ENCODE peak calls at places on chromosomes 1 and 21, in four cellular contexts. U is cardiac fibroblast; K is GM12864; R is CD8-positive, alpha-beta T cell. N is an unnamed sample.

GRCh38 chr1:970242-970972 is 4.1 kb downstream of the PLEKHN1 start:
- DNase-seq in R (no peak), K (no peak), U (no peak), N (no peak)

GRCh38 chr21:25297117-25297516 is 310.2 kb downstream of the MRPL39 start:
- DNase-seq in U (no peak), R (no peak), K (no peak), N (no peak)

GRCh38 chr1:46535063-46535462 is 16.4 kb downstream of the KNCN start:
- DNase-seq in K (no peak), U (no peak), R (no peak), N (no peak)

GRCh38 chr1:22262583-22262982 is 119.7 kb upstream of the WNT4 start:
- DNase-seq in K (no peak), R (no peak), U (no peak), N (no peak)

GRCh38 chr21:41374177-41374712 is 12.4 kb downstream of the MX2 start:
- DNase-seq in U (no peak), K (no peak), R (no peak), N (no peak)

GRCh38 chr1:22352896-22353295 is 98.8 kb upstream of the ZBTB40 start:
- DNase-seq in U (no peak), R (no peak), K (no peak), N (no peak)

GRCh38 chr1:151729966-151730291 is 8.6 kb downstream of the RIIAD1 start:
- DNase-seq in K (no peak), R (no peak), U (no peak), N (no peak)

GRCh38 chr1:43536864-43537358 is 6.2 kb downstream of the PTPRF start:
- DNase-seq in R (no peak), K (no peak), U (no peak), N (no peak)

GRCh38 chr1:235557495-235557894 is 53.2 kb upstream of the B3GALNT2 start:
- DNase-seq in R (no peak), U (no peak), K (no peak), N (no peak)

GRCh38 chr1:218330043-218330623 is 15.0 kb upstream of the TGFB2 start:
- DNase-seq in K (no peak), U (peak; percentile 68), R (no peak), N (no peak)

GRCh38 chr1:25430073-25430665 is 528 bp upstream of the MACO1 start:
- DNase-seq in R (peak; percentile 85), K (peak; percentile 37), U (peak; percentile 80), N (peak; percentile 46)

GRCh38 chr1:53071915-53072314 is 9.9 kb downstream of the PODN start:
- DNase-seq in R (no peak), K (no peak), U (no peak), N (no peak)

GRCh38 chr1:202046748-202047708 is 36.6 kb downstream of the ELF3 start:
- DNase-seq in R (no peak), K (no peak), U (no peak), N (no peak)

GRCh38 chr1:30525980-30526651 is 197.3 kb downstream of the MATN1 start:
- DNase-seq in U (peak; percentile 50), R (no peak), K (no peak), N (peak; percentile 43)

GRCh38 chr1:6054596-6054995 is 8.9 kb downstream of the KCNAB2 start:
- DNase-seq in U (no peak), K (no peak), R (no peak), N (no peak)

GRCh38 chr1:6053206-6053546 is 7.5 kb downstream of the KCNAB2 start:
- DNase-seq in U (no peak), R (no peak), K (no peak), N (no peak)

GRCh38 chr1:6051423-6051822 is 5.7 kb downstream of the KCNAB2 start:
- DNase-seq in K (no peak), R (no peak), U (no peak), N (no peak)

GRCh38 chr1:6049419-6049818 is 3.7 kb downstream of the KCNAB2 start:
- DNase-seq in U (no peak), R (no peak), K (no peak), N (no peak)

GRCh38 chr1:6052543-6053205 is 7.0 kb downstream of the KCNAB2 start:
- DNase-seq in K (no peak), U (peak; percentile 72), R (peak; percentile 57), N (peak; percentile 30)
- H3K4me3 ChIP-seq in K (no peak overlapping the region), U (no peak overlapping the region), R (no peak overlapping the region), N (no peak overlapping the region)

GRCh38 chr1:156495401-156496140 is 5.0 kb downstream of the MEF2D start:
- DNase-seq in R (no peak), K (no peak), U (no peak), N (no peak)
- H3K4me3 ChIP-seq in R (no peak overlapping the region), K (peak overlapping the region; percentile 89), U (no peak overlapping the region), N (no peak overlapping the region)

GRCh38 chr1:199042193-199042592 is 403.4 kb downstream of the PTPRC start:
- DNase-seq in R (no peak), U (no peak), K (no peak), N (no peak)

GRCh38 chr1:199040076-199040475 is 401.2 kb downstream of the PTPRC start:
- DNase-seq in U (no peak), R (no peak), K (no peak), N (no peak)

GRCh38 chr1:199044191-199044590 is 405.4 kb downstream of the PTPRC start:
- DNase-seq in R (no peak), U (no peak), K (no peak), N (no peak)

GRCh38 chr1:199040499-199040898 is 401.7 kb downstream of the PTPRC start:
- DNase-seq in K (no peak), U (no peak), R (no peak), N (no peak)

GRCh38 chr1:199041173-199041914 is 402.5 kb downstream of the PTPRC start:
- DNase-seq in K (peak; percentile 82), U (peak; percentile 24), R (no peak), N (no peak)
- H3K4me3 ChIP-seq in K (no peak overlapping the region), U (no peak overlapping the region), R (peak overlapping the region; percentile 13), N (no peak overlapping the region)

GRCh38 chr21:33228455-33228854 is 1.3 kb upstream of the IFNAR2 start:
- DNase-seq in R (no peak), U (no peak), K (no peak), N (no peak)

GRCh38 chr21:33229776-33230517 is at the start of gene IFNAR2:
- DNase-seq in R (peak; percentile 76), K (no peak), U (peak; percentile 67), N (no peak)

GRCh38 chr21:33230518-33231324 is 983 bp downstream of the IFNAR2 start:
- DNase-seq in K (no peak), R (peak; percentile 53), U (peak; percentile 59), N (no peak)

GRCh38 chr21:33231526-33231925 is 1.8 kb downstream of the IFNAR2 start:
- DNase-seq in K (no peak), U (no peak), R (peak; percentile 49), N (no peak)

GRCh38 chr21:33229099-33229775 is 501 bp upstream of the IFNAR2 start:
- DNase-seq in R (no peak), U (no peak), K (no peak), N (no peak)
- H3K4me3 ChIP-seq in R (peak overlapping the region; percentile 90), U (peak overlapping the region; percentile 49), K (peak overlapping the region; percentile 49), N (peak overlapping the region; percentile 85)

GRCh38 chr1:105398909-105399308 is 1649.2 kb downstream of the AMY1C start:
- DNase-seq in U (no peak), K (no peak), R (no peak), N (no peak)
- H3K4me3 ChIP-seq in U (no peak overlapping the region), K (no peak overlapping the region), R (no peak overlapping the region), N (no peak overlapping the region)

DNA sequence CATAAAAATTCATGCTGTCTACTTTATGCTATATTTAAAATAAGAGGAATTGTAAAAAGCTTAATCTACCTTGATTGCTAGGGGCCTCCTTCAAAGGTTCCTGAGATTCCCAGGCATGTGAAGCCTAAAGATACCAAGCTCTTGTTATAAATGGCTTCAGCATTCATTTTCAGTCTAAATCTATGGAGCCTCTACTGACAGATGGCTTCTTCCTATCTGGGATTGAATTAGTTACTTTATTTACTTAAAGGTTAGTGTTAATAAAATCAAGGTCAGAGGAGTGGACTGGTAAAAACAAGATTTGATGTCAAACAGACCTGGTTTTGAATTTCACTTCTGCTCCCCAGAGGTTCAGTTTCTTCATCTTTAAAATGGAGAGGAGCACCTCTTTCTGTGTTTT is 93.7 kb downstream of the TNNI3K start:
- DNase-seq in U (no peak), R (no peak), K (no peak), N (no peak)
- H3K4me3 ChIP-seq in U (no peak overlapping the region), R (no peak overlapping the region), K (no peak overlapping the region), N (no peak overlapping the region)

GRCh38 chr21:46668381-46668780 is 32.9 kb downstream of the PRMT2 start:
- DNase-seq in K (no peak), R (no peak), U (no peak), N (no peak)
- H3K4me3 ChIP-seq in K (no peak overlapping the region), R (no peak overlapping the region), U (peak overlapping the region; percentile 61), N (peak overlapping the region; percentile 68)